ENCODE peak calls at places on chromosome 10, in five cellular contexts. Q, W, T, E and P are unnamed samples.

GRCh38 chr10:17668435-17669184 is 24.7 kb downstream of the STAM start:
- DNase-seq in Q (no peak), W (no peak), T (no peak), E (no peak), P (no peak)

GRCh38 chr10:128070161-128070560 is 56.1 kb downstream of the MKI67 start:
- DNase-seq in Q (no peak), W (peak; percentile 5), T (no peak), E (no peak), P (no peak)

GRCh38 chr10:95176101-95176500 is 17.9 kb upstream of the ACSM6 start:
- DNase-seq in Q (no peak), W (no peak), T (no peak), E (no peak), P (no peak)

GRCh38 chr10:67790534-67791408 is 47.2 kb downstream of the DNAJC12 start:
- DNase-seq in Q (peak; percentile 38), W (no peak), T (no peak), E (peak; percentile 64), P (no peak)

GRCh38 chr10:22022257-22023051 is 18.9 kb upstream of the DNAJC1 start:
- DNase-seq in Q (peak; percentile 37), W (peak; percentile 20), T (no peak), E (peak; percentile 4), P (no peak)

GRCh38 chr10:131167036-131167860 is 144.3 kb downstream of the TCERG1L start:
- DNase-seq in Q (no peak), W (no peak), T (no peak), E (no peak), P (no peak)

GRCh38 chr10:21083861-21084260 is 186.8 kb upstream of the NEBL start:
- DNase-seq in Q (peak; percentile 78), W (no peak), T (no peak), E (no peak), P (no peak)

GRCh38 chr10:3294919-3295318 is 122.3 kb upstream of the PITRM1 start:
- DNase-seq in Q (no peak), W (no peak), T (no peak), E (no peak), P (no peak)

GRCh38 chr10:95480901-95481491 is 80.2 kb downstream of the SORBS1 start:
- DNase-seq in Q (peak; percentile 20), W (no peak), T (no peak), E (no peak), P (no peak)

GRCh38 chr10:129870042-129870757 is 93.9 kb downstream of the EBF3 start:
- DNase-seq in Q (no peak), W (no peak), T (no peak), E (no peak), P (no peak)

GRCh38 chr10:126705131-126705530 is 34.6 kb upstream of the C10orf90 start:
- DNase-seq in Q (no peak), W (no peak), T (no peak), E (no peak), P (no peak)

GRCh38 chr10:79146611-79147130 is 77.9 kb downstream of the ZMIZ1 start:
- DNase-seq in Q (peak; percentile 52), W (peak; percentile 56), T (no peak), E (no peak), P (no peak)

GRCh38 chr10:110407301-110408170 is 90.2 kb upstream of the DUSP5 start:
- DNase-seq in Q (no peak), W (no peak), T (no peak), E (no peak), P (no peak)

GRCh38 chr10:64881257-64881656 is 1360.1 kb downstream of the REEP3 start:
- DNase-seq in Q (no peak), W (no peak), T (no peak), E (no peak), P (no peak)

GRCh38 chr10:114691442-114691941 is 33.4 kb upstream of the ABLIM1 start:
- DNase-seq in Q (peak; percentile 35), W (no peak), T (no peak), E (no peak), P (no peak)

GRCh38 chr10:16765532-16766365 is 51.5 kb downstream of the RSU1 start:
- DNase-seq in Q (no peak), W (no peak), T (no peak), E (no peak), P (no peak)

GRCh38 chr10:27158421-27158820 is 3.3 kb downstream of the MASTL start:
- DNase-seq in Q (peak; percentile 34), W (no peak), T (no peak), E (no peak), P (no peak)

GRCh38 chr10:45274364-45274763 is 41.0 kb downstream of the OR13A1 start:
- DNase-seq in Q (no peak), W (no peak), T (no peak), E (no peak), P (no peak)

GRCh38 chr10:87691515-87692070 is 31.9 kb downstream of the PAPSS2 start:
- DNase-seq in Q (no peak), W (no peak), T (no peak), E (no peak), P (no peak)

GRCh38 chr10:79493806-79494205 is 18.5 kb upstream of the EIF5AL1 start:
- DNase-seq in Q (no peak), W (no peak), T (no peak), E (no peak), P (no peak)

GRCh38 chr10:13100349-13101294 is 659 bp downstream of the OPTN start:
- DNase-seq in Q (peak; percentile 31), W (peak; percentile 43), T (no peak), E (no peak), P (no peak)

GRCh38 chr10:43854042-43854441 is 205.4 kb upstream of the ZNF32 start:
- DNase-seq in Q (peak; percentile 61), W (no peak), T (no peak), E (no peak), P (no peak)

GRCh38 chr10:110380255-110380654 is 75.5 kb upstream of the SMNDC1 start:
- DNase-seq in Q (no peak), W (no peak), T (no peak), E (no peak), P (no peak)

GRCh38 chr10:28805390-28805789 is 128.1 kb downstream of the BAMBI start:
- DNase-seq in Q (no peak), W (no peak), T (no peak), E (no peak), P (no peak)

GRCh38 chr10:80513106-80513505 is 24.6 kb upstream of the SH2D4B start:
- DNase-seq in Q (no peak), W (no peak), T (no peak), E (no peak), P (no peak)

GRCh38 chr10:80516506-80517075 is 21.1 kb upstream of the SH2D4B start:
- DNase-seq in Q (no peak), W (no peak), T (no peak), E (no peak), P (no peak)

GRCh38 chr10:80517416-80518142 is 20.1 kb upstream of the SH2D4B start:
- DNase-seq in Q (no peak), W (no peak), T (no peak), E (no peak), P (no peak)

GRCh38 chr10:80515941-80516340 is 21.8 kb upstream of the SH2D4B start:
- DNase-seq in Q (no peak), W (no peak), T (no peak), E (no peak), P (no peak)

GRCh38 chr10:80515511-80515910 is 22.2 kb upstream of the SH2D4B start:
- DNase-seq in Q (no peak), W (no peak), T (no peak), E (no peak), P (no peak)
- H3K4me3 ChIP-seq in Q (no peak overlapping the region), W (no peak overlapping the region), T (no peak overlapping the region), E (no peak overlapping the region), P (no peak overlapping the region)

DNA sequence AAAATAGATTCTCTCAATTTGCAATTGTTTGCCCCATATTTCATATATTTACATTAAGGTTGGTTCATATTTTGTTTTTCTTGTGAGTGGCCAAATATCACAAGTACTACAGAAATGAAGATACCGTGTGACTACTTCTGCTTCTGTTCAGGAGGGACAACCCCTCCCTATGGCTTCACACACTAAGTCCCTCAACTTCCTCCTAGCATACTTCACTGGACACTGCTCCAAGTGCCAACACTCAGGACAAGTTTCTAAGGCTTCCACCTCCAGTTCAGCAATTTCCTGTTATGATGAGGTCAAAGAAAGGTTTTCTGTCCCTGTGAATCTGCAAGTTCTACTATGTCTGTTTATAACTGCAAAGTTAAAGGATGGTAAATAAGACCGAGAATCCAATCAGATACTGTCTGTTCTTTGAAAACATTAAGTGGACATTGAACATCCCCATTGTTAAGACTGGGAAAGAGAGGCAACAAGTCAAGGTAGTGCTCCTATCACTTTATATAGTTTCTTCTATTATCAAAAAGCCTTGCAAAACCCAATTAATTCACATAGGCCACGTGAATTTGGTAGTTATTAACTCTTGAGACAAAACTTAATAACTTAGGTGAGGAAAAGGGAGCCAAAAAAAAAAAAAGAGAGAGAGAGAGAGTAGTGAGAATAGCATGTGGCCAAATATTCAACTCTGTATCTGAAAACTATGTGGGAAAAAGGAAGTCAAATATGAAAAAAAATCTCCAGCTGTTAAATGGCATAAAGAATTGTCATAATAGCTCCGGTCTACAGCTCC is 81.3 kb upstream of the DKK1 start:
- DNase-seq in Q (no peak), W (peak; percentile 15), T (no peak), E (no peak), P (no peak)
- H3K4me3 ChIP-seq in Q (no peak overlapping the region), W (peak overlapping the region; percentile 38), T (peak overlapping the region; percentile 37), E (no peak overlapping the region), P (peak overlapping the region; percentile 31)

DNA sequence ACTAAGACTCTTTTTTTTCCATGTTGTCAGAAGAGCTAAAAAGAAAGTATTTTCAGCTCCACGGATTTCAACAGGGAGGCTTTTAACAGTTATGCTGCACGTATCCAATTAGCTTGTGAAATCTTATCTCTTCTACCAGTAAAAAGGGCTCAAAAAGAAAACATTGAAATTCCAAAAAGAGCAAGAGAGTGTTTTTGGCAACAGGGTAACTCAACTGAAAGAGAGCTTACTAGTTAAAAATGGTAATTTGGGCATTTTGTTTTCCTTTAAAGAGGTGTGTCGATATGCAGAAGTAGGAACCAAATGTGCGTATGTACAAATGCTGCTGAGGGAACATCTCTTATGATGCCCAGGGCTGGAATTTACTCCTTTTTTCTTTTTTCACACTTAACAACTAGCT is 292.8 kb downstream of the PRKG1 start:
- DNase-seq in Q (no peak), W (no peak), T (no peak), E (no peak), P (no peak)
- H3K4me3 ChIP-seq in Q (no peak overlapping the region), W (no peak overlapping the region), T (no peak overlapping the region), E (no peak overlapping the region), P (no peak overlapping the region)

GRCh38 chr10:124589491-124590006 is 127.9 kb downstream of the LHPP start:
- DNase-seq in Q (no peak), W (no peak), T (no peak), E (no peak), P (no peak)

GRCh38 chr10:124592101-124592500 is 130.5 kb downstream of the LHPP start:
- DNase-seq in Q (no peak), W (no peak), T (no peak), E (no peak), P (no peak)

GRCh38 chr10:124592736-124593430 is 131.3 kb downstream of the LHPP start:
- DNase-seq in Q (no peak), W (no peak), T (no peak), E (no peak), P (no peak)

GRCh38 chr10:124590216-124591122 is 128.8 kb downstream of the LHPP start:
- DNase-seq in Q (no peak), W (no peak), T (no peak), E (no peak), P (no peak)

DNA sequence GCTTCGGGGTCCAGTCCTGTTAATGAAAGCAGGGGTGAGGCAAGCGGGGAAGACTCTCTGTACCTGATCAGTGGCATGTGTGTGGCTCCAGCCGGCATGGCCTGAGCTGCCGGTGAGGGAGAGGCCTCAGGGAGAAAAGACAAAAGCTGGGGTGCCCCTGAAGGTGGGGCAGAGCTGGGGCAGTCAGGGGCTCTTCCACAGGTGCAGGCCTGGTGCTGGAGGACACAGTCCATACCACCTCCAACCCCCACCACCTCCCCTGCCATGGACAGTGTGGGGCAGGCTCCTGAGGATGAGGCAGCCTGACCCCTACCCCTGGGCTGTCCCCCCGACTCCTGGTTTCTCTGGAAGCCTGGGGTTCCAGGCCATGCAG is 129.5 kb downstream of the LHPP start:
- DNase-seq in Q (no peak), W (no peak), T (no peak), E (no peak), P (no peak)
- H3K4me3 ChIP-seq in Q (no peak overlapping the region), W (no peak overlapping the region), T (no peak overlapping the region), E (no peak overlapping the region), P (no peak overlapping the region)